ENCODE peak calls at places on chromosome 12, in seven cellular contexts. One of them, this sample, is unnamed.

GRCh38 chr12:54634795-54635194 is at the start of gene LACRT:
- DNase-seq in HFF-Myc: no peak
- DNase-seq in substantia nigra: no peak
- DNase-seq in OCI-LY7: no peak
- DNase-seq in CD4-positive, alpha-beta T cell: no peak
- DNase-seq in stimulated activated CD4-positive, alpha-beta T cell treated with anti-CD3 and anti-CD28 coated beads, Interleukin-15, amount 100 ng/mL, for 24 hours: no peak
- DNase-seq in GM23248: no peak
- DNase-seq in this sample: no peak

GRCh38 chr12:26177303-26177702 is 18.1 kb upstream of the SSPN start:
- DNase-seq in HFF-Myc: no peak
- DNase-seq in substantia nigra: no peak
- DNase-seq in OCI-LY7: no peak
- DNase-seq in CD4-positive, alpha-beta T cell: no peak
- DNase-seq in stimulated activated CD4-positive, alpha-beta T cell treated with anti-CD3 and anti-CD28 coated beads, Interleukin-15, amount 100 ng/mL, for 24 hours: no peak
- DNase-seq in GM23248: no peak
- DNase-seq in this sample: no peak

GRCh38 chr12:94644622-94645021 is 5.7 kb downstream of the TMCC3 start:
- DNase-seq in HFF-Myc: peak; percentile 22
- DNase-seq in substantia nigra: no peak
- DNase-seq in OCI-LY7: no peak
- DNase-seq in CD4-positive, alpha-beta T cell: no peak
- DNase-seq in stimulated activated CD4-positive, alpha-beta T cell treated with anti-CD3 and anti-CD28 coated beads, Interleukin-15, amount 100 ng/mL, for 24 hours: peak; percentile 8
- DNase-seq in GM23248: peak; percentile 70
- DNase-seq in this sample: no peak

GRCh38 chr12:88420460-88420859 is 159.8 kb downstream of the KITLG start:
- DNase-seq in HFF-Myc: peak; percentile 79
- DNase-seq in substantia nigra: no peak
- DNase-seq in OCI-LY7: no peak
- DNase-seq in CD4-positive, alpha-beta T cell: no peak
- DNase-seq in stimulated activated CD4-positive, alpha-beta T cell treated with anti-CD3 and anti-CD28 coated beads, Interleukin-15, amount 100 ng/mL, for 24 hours: no peak
- DNase-seq in GM23248: peak; percentile 94
- DNase-seq in this sample: no peak

GRCh38 chr12:85275359-85275758 is 4.7 kb upstream of the ALX1 start:
- DNase-seq in HFF-Myc: no peak
- DNase-seq in substantia nigra: no peak
- DNase-seq in OCI-LY7: no peak
- DNase-seq in CD4-positive, alpha-beta T cell: no peak
- DNase-seq in stimulated activated CD4-positive, alpha-beta T cell treated with anti-CD3 and anti-CD28 coated beads, Interleukin-15, amount 100 ng/mL, for 24 hours: no peak
- DNase-seq in GM23248: no peak
- DNase-seq in this sample: no peak

GRCh38 chr12:34033628-34034296 is 11.5 kb downstream of the ALG10 start:
- DNase-seq in HFF-Myc: no peak
- DNase-seq in substantia nigra: no peak
- DNase-seq in OCI-LY7: peak; percentile 51
- DNase-seq in CD4-positive, alpha-beta T cell: no peak
- DNase-seq in stimulated activated CD4-positive, alpha-beta T cell treated with anti-CD3 and anti-CD28 coated beads, Interleukin-15, amount 100 ng/mL, for 24 hours: no peak
- DNase-seq in GM23248: peak; percentile 53
- DNase-seq in this sample: no peak

GRCh38 chr12:58415716-58416115 is 474.3 kb downstream of the ATP23 start:
- DNase-seq in HFF-Myc: no peak
- DNase-seq in substantia nigra: no peak
- DNase-seq in OCI-LY7: no peak
- DNase-seq in CD4-positive, alpha-beta T cell: no peak
- DNase-seq in stimulated activated CD4-positive, alpha-beta T cell treated with anti-CD3 and anti-CD28 coated beads, Interleukin-15, amount 100 ng/mL, for 24 hours: no peak
- DNase-seq in GM23248: peak; percentile 21
- DNase-seq in this sample: no peak

GRCh38 chr12:95100264-95101190 is 27.1 kb upstream of the NR2C1 start:
- DNase-seq in HFF-Myc: no peak
- DNase-seq in substantia nigra: no peak
- DNase-seq in OCI-LY7: no peak
- DNase-seq in CD4-positive, alpha-beta T cell: no peak
- DNase-seq in stimulated activated CD4-positive, alpha-beta T cell treated with anti-CD3 and anti-CD28 coated beads, Interleukin-15, amount 100 ng/mL, for 24 hours: no peak
- DNase-seq in GM23248: no peak
- DNase-seq in this sample: no peak

GRCh38 chr12:18632848-18633247 is 105.0 kb downstream of the PLCZ1 start:
- DNase-seq in HFF-Myc: no peak
- DNase-seq in substantia nigra: no peak
- DNase-seq in OCI-LY7: no peak
- DNase-seq in CD4-positive, alpha-beta T cell: no peak
- DNase-seq in stimulated activated CD4-positive, alpha-beta T cell treated with anti-CD3 and anti-CD28 coated beads, Interleukin-15, amount 100 ng/mL, for 24 hours: no peak
- DNase-seq in GM23248: no peak
- DNase-seq in this sample: no peak

GRCh38 chr12:15558915-15559528 is 230.2 kb downstream of the EPS8 start:
- DNase-seq in HFF-Myc: no peak
- DNase-seq in substantia nigra: no peak
- DNase-seq in OCI-LY7: no peak
- DNase-seq in CD4-positive, alpha-beta T cell: no peak
- DNase-seq in stimulated activated CD4-positive, alpha-beta T cell treated with anti-CD3 and anti-CD28 coated beads, Interleukin-15, amount 100 ng/mL, for 24 hours: no peak
- DNase-seq in GM23248: peak; percentile 96
- DNase-seq in this sample: no peak

GRCh38 chr12:50003595-50003994 is 21.7 kb downstream of the RACGAP1 start:
- DNase-seq in HFF-Myc: no peak
- DNase-seq in substantia nigra: no peak
- DNase-seq in OCI-LY7: no peak
- DNase-seq in CD4-positive, alpha-beta T cell: no peak
- DNase-seq in stimulated activated CD4-positive, alpha-beta T cell treated with anti-CD3 and anti-CD28 coated beads, Interleukin-15, amount 100 ng/mL, for 24 hours: no peak
- DNase-seq in GM23248: peak; percentile 45
- DNase-seq in this sample: no peak

GRCh38 chr12:104801005-104801404 is 157.1 kb downstream of the SLC41A2 start:
- DNase-seq in HFF-Myc: no peak
- DNase-seq in substantia nigra: no peak
- DNase-seq in OCI-LY7: no peak
- DNase-seq in CD4-positive, alpha-beta T cell: no peak
- DNase-seq in stimulated activated CD4-positive, alpha-beta T cell treated with anti-CD3 and anti-CD28 coated beads, Interleukin-15, amount 100 ng/mL, for 24 hours: no peak
- DNase-seq in GM23248: no peak
- DNase-seq in this sample: no peak

GRCh38 chr12:93762059-93762719 is 85.0 kb downstream of the CRADD start:
- DNase-seq in HFF-Myc: no peak
- DNase-seq in substantia nigra: no peak
- DNase-seq in OCI-LY7: no peak
- DNase-seq in CD4-positive, alpha-beta T cell: no peak
- DNase-seq in stimulated activated CD4-positive, alpha-beta T cell treated with anti-CD3 and anti-CD28 coated beads, Interleukin-15, amount 100 ng/mL, for 24 hours: no peak
- DNase-seq in GM23248: peak; percentile 50
- DNase-seq in this sample: no peak

GRCh38 chr12:31682136-31682962 is 22.9 kb downstream of the ETFBKMT start:
- DNase-seq in HFF-Myc: peak; percentile 81
- DNase-seq in substantia nigra: peak; percentile 4
- DNase-seq in OCI-LY7: peak; percentile 95
- DNase-seq in CD4-positive, alpha-beta T cell: peak; percentile 56
- DNase-seq in stimulated activated CD4-positive, alpha-beta T cell treated with anti-CD3 and anti-CD28 coated beads, Interleukin-15, amount 100 ng/mL, for 24 hours: peak; percentile 69
- DNase-seq in GM23248: peak; percentile 71
- DNase-seq in this sample: peak; percentile 71

GRCh38 chr12:46473634-46474201 is 101.1 kb upstream of the SLC38A2 start:
- DNase-seq in HFF-Myc: peak; percentile 85
- DNase-seq in substantia nigra: no peak
- DNase-seq in OCI-LY7: no peak
- DNase-seq in CD4-positive, alpha-beta T cell: no peak
- DNase-seq in stimulated activated CD4-positive, alpha-beta T cell treated with anti-CD3 and anti-CD28 coated beads, Interleukin-15, amount 100 ng/mL, for 24 hours: no peak
- DNase-seq in GM23248: peak; percentile 94
- DNase-seq in this sample: no peak

GRCh38 chr12:91931110-91931509 is 214.5 kb downstream of the BTG1 start:
- DNase-seq in HFF-Myc: no peak
- DNase-seq in substantia nigra: no peak
- DNase-seq in OCI-LY7: no peak
- DNase-seq in CD4-positive, alpha-beta T cell: no peak
- DNase-seq in stimulated activated CD4-positive, alpha-beta T cell treated with anti-CD3 and anti-CD28 coated beads, Interleukin-15, amount 100 ng/mL, for 24 hours: no peak
- DNase-seq in GM23248: peak; percentile 39
- DNase-seq in this sample: no peak

GRCh38 chr12:42611571-42612257 is 22.2 kb upstream of the PRICKLE1 start:
- DNase-seq in HFF-Myc: no peak
- DNase-seq in substantia nigra: no peak
- DNase-seq in OCI-LY7: no peak
- DNase-seq in CD4-positive, alpha-beta T cell: no peak
- DNase-seq in stimulated activated CD4-positive, alpha-beta T cell treated with anti-CD3 and anti-CD28 coated beads, Interleukin-15, amount 100 ng/mL, for 24 hours: no peak
- DNase-seq in GM23248: peak; percentile 15
- DNase-seq in this sample: no peak

GRCh38 chr12:131950182-131950913 is 606 bp downstream of the EP400 start:
- DNase-seq in HFF-Myc: no peak
- DNase-seq in substantia nigra: no peak
- DNase-seq in OCI-LY7: peak; percentile 48
- DNase-seq in CD4-positive, alpha-beta T cell: no peak
- DNase-seq in stimulated activated CD4-positive, alpha-beta T cell treated with anti-CD3 and anti-CD28 coated beads, Interleukin-15, amount 100 ng/mL, for 24 hours: peak; percentile 54
- DNase-seq in GM23248: peak; percentile 61
- DNase-seq in this sample: peak; percentile 38

GRCh38 chr12:124397399-124397679 is 102.4 kb downstream of the RFLNA start:
- DNase-seq in HFF-Myc: no peak
- DNase-seq in substantia nigra: no peak
- DNase-seq in OCI-LY7: no peak
- DNase-seq in CD4-positive, alpha-beta T cell: no peak
- DNase-seq in stimulated activated CD4-positive, alpha-beta T cell treated with anti-CD3 and anti-CD28 coated beads, Interleukin-15, amount 100 ng/mL, for 24 hours: no peak
- DNase-seq in GM23248: no peak
- DNase-seq in this sample: no peak

GRCh38 chr12:43063642-43064041 is 474.1 kb upstream of the PRICKLE1 start:
- DNase-seq in HFF-Myc: peak; percentile 60
- DNase-seq in substantia nigra: no peak
- DNase-seq in OCI-LY7: no peak
- DNase-seq in CD4-positive, alpha-beta T cell: no peak
- DNase-seq in stimulated activated CD4-positive, alpha-beta T cell treated with anti-CD3 and anti-CD28 coated beads, Interleukin-15, amount 100 ng/mL, for 24 hours: no peak
- DNase-seq in GM23248: peak; percentile 79
- DNase-seq in this sample: no peak

GRCh38 chr12:105279460-105280056 is 43.6 kb upstream of the APPL2 start:
- DNase-seq in HFF-Myc: no peak
- DNase-seq in substantia nigra: no peak
- DNase-seq in OCI-LY7: peak; percentile 64
- DNase-seq in CD4-positive, alpha-beta T cell: peak; percentile 28
- DNase-seq in stimulated activated CD4-positive, alpha-beta T cell treated with anti-CD3 and anti-CD28 coated beads, Interleukin-15, amount 100 ng/mL, for 24 hours: peak; percentile 49
- DNase-seq in GM23248: peak; percentile 50
- DNase-seq in this sample: no peak

GRCh38 chr12:53131844-53132243 is 28.6 kb downstream of the SOAT2 start:
- DNase-seq in HFF-Myc: no peak
- DNase-seq in substantia nigra: no peak
- DNase-seq in OCI-LY7: no peak
- DNase-seq in CD4-positive, alpha-beta T cell: no peak
- DNase-seq in stimulated activated CD4-positive, alpha-beta T cell treated with anti-CD3 and anti-CD28 coated beads, Interleukin-15, amount 100 ng/mL, for 24 hours: no peak
- DNase-seq in GM23248: no peak
- DNase-seq in this sample: no peak

GRCh38 chr12:55931780-55932545 is 1.0 kb downstream of the DGKA start:
- DNase-seq in HFF-Myc: no peak
- DNase-seq in substantia nigra: peak; percentile 37
- DNase-seq in OCI-LY7: peak; percentile 48
- DNase-seq in CD4-positive, alpha-beta T cell: no peak
- DNase-seq in stimulated activated CD4-positive, alpha-beta T cell treated with anti-CD3 and anti-CD28 coated beads, Interleukin-15, amount 100 ng/mL, for 24 hours: peak; percentile 52
- DNase-seq in GM23248: peak; percentile 72
- DNase-seq in this sample: no peak